ENCODE peak calls at places on chromosomes 12 and 14, in ten cellular contexts. N is spleen, R is cardiac muscle cell, F is IMR-90, M is prostate gland, L is fibroblast of lung, P is heart right ventricle, I is pancreas, U is colonic mucosa, E is neural progenitor cell. V is an unnamed sample.

GRCh38 chr14:101620039-101620788 is 58.9 kb downstream of the DIO3 start:
- DNase-seq in N (peak; percentile 59), R (no peak), F (no peak), M (no peak), L (no peak), P (no peak), I (peak; percentile 42), U (no peak), E (no peak), V (peak; percentile 72)

GRCh38 chr14:23578560-23579310 is at the start of gene JPH4:
- DNase-seq in N (no peak), R (no peak), F (no peak), M (no peak), L (no peak), P (no peak), I (no peak), U (no peak), E (peak; percentile 79), V (no peak)

GRCh38 chr12:93624595-93625294 is 52.3 kb downstream of the SOCS2 start:
- DNase-seq in N (no peak), R (peak; percentile 87), F (peak; percentile 98), M (no peak), L (peak; percentile 96), P (no peak), I (no peak), U (no peak), E (no peak), V (no peak)

GRCh38 chr14:88228519-88229236 is 94.4 kb downstream of the KCNK10 start:
- DNase-seq in N (no peak), R (no peak), F (no peak), M (no peak), L (no peak), P (no peak), I (no peak), U (no peak), E (no peak), V (no peak)

GRCh38 chr12:113322353-113322752 is 12.6 kb downstream of the SLC8B1 start:
- DNase-seq in N (no peak), R (peak; percentile 52), F (peak; percentile 90), M (no peak), L (peak; percentile 50), P (no peak), I (no peak), U (no peak), E (no peak), V (no peak)

GRCh38 chr14:56422703-56423213 is 156.8 kb upstream of the TMEM260 start:
- DNase-seq in N (no peak), R (peak; percentile 92), F (peak; percentile 79), M (peak; percentile 93), L (peak; percentile 87), P (peak; percentile 61), I (peak; percentile 61), U (peak; percentile 42), E (peak; percentile 56), V (no peak)

GRCh38 chr14:59829941-59830734 is 40.4 kb downstream of the RTN1 start:
- DNase-seq in N (no peak), R (peak; percentile 4), F (no peak), M (no peak), L (no peak), P (no peak), I (no peak), U (no peak), E (no peak), V (no peak)

GRCh38 chr12:66065623-66066022 is 64.9 kb downstream of the LLPH start:
- DNase-seq in N (no peak), R (peak; percentile 18), F (peak; percentile 49), M (no peak), L (no peak), P (no peak), I (no peak), U (no peak), E (no peak), V (no peak)

GRCh38 chr12:27970391-27970980 is 2.0 kb downstream of the PTHLH start:
- DNase-seq in N (peak; percentile 73), R (peak; percentile 67), F (peak; percentile 29), M (no peak), L (peak; percentile 35), P (peak; percentile 13), I (no peak), U (no peak), E (peak; percentile 74), V (no peak)

GRCh38 chr12:16939871-16940306 is 333.9 kb upstream of the LMO3 start:
- DNase-seq in N (no peak), R (peak; percentile 57), F (peak; percentile 8), M (no peak), L (peak; percentile 2), P (no peak), I (no peak), U (peak; percentile 62), E (peak; percentile 81), V (no peak)

GRCh38 chr14:85528882-85529585 is 910 bp upstream of the FLRT2 start:
- DNase-seq in N (no peak), R (peak; percentile 77), F (peak; percentile 72), M (no peak), L (peak; percentile 70), P (no peak), I (peak; percentile 54), U (no peak), E (peak; percentile 48), V (no peak)

DNA sequence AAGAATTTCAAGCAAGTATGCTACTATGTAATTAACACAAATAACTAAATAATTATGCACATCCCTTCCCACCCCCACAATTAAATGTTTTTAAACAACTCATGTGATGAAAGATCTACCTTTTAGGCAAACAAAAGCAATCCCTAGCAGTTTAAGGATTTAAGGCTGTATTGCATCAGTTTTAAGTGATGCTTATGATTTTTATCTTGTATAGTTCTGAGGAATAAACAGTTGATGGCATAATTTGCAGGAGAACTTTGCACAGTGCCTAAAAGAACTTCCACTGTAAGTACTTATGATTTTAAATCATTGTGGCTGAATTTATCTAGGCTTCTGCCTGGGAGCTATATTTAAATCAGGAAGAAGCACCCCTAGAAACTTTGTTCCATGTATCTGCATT is 388.7 kb downstream of the BCAT1 start:
- DNase-seq in N (no peak), R (no peak), F (peak; percentile 35), M (no peak), L (peak; percentile 51), P (no peak), I (no peak), U (no peak), E (no peak), V (no peak)
- H3K4me3 ChIP-seq in N (no peak overlapping the region), R (peak overlapping the region; percentile 94), F (no peak overlapping the region), M (no peak overlapping the region), L (peak overlapping the region; percentile 92), P (peak overlapping the region; percentile 67), I (no peak overlapping the region), U (no peak overlapping the region), E (no peak overlapping the region), V (peak overlapping the region; percentile 83)

GRCh38 chr12:99959549-99960170 is 25.1 kb downstream of the ANKS1B start:
- DNase-seq in N (no peak), R (peak; percentile 67), F (no peak), M (no peak), L (peak; percentile 12), P (no peak), I (no peak), U (no peak), E (no peak), V (no peak)

GRCh38 chr12:99957866-99958466 is 26.8 kb downstream of the ANKS1B start:
- DNase-seq in N (no peak), R (peak; percentile 11), F (no peak), M (no peak), L (no peak), P (no peak), I (no peak), U (no peak), E (no peak), V (no peak)

GRCh38 chr12:99954724-99955123 is 30.0 kb downstream of the ANKS1B start:
- DNase-seq in N (no peak), R (no peak), F (no peak), M (no peak), L (no peak), P (no peak), I (no peak), U (no peak), E (peak; percentile 3), V (no peak)

DNA sequence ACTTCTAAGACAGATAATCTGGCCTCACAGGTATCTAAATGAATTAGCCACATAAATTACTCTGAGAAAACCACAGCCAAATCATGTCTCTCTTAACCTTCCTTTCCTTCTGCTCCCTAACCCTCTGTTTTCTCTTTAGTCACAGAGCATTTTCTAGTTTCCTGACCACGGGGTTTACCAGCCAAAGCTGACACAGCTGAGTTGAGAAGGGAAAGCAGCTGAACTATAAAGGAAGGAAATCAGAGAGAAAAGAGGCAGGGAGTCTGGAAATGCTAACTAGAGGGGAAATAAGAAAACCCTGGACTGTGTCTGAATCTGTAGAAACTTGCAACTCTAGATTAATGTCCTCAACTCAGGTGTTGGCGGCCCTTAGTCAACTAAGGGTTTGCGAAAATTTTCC is 24.4 kb downstream of the ANKS1B start:
- DNase-seq in N (no peak), R (peak; percentile 34), F (no peak), M (no peak), L (no peak), P (no peak), I (no peak), U (no peak), E (no peak), V (no peak)
- H3K27ac ChIP-seq in N (no peak overlapping the region), R (no peak overlapping the region), F (no peak overlapping the region), M (no peak overlapping the region), L (no peak overlapping the region), P (no peak overlapping the region), I (no peak overlapping the region), U (no peak overlapping the region), E (no peak overlapping the region), V (no peak overlapping the region)

GRCh38 chr14:100076133-100076532 is 10.9 kb downstream of the EVL start:
- DNase-seq in N (no peak), R (peak; percentile 25), F (peak; percentile 40), M (no peak), L (peak; percentile 14), P (no peak), I (no peak), U (no peak), E (peak; percentile 7), V (no peak)
- TF ChIP-seq CTCF in N (peak; percentile 61), R (peak; percentile 31), F (peak; percentile 27), M (no peak), L (no peak), P (peak; percentile 15), I (no peak), U (no peak), E (peak; percentile 13), V (no peak)

GRCh38 chr12:131413471-131413870 is 297.4 kb upstream of the SFSWAP start:
- DNase-seq in N (peak; percentile 28), R (no peak), F (no peak), M (no peak), L (no peak), P (no peak), I (no peak), U (no peak), E (no peak), V (no peak)

GRCh38 chr12:131408036-131408365 is 302.9 kb upstream of the SFSWAP start:
- DNase-seq in N (peak; percentile 47), R (no peak), F (no peak), M (no peak), L (no peak), P (no peak), I (no peak), U (no peak), E (no peak), V (no peak)

GRCh38 chr12:131415781-131416180 is 295.1 kb upstream of the SFSWAP start:
- DNase-seq in N (no peak), R (no peak), F (no peak), M (no peak), L (no peak), P (no peak), I (no peak), U (no peak), E (peak; percentile 16), V (no peak)

GRCh38 chr12:131408484-131408883 is 302.4 kb upstream of the SFSWAP start:
- DNase-seq in N (peak; percentile 22), R (no peak), F (no peak), M (no peak), L (no peak), P (no peak), I (no peak), U (no peak), E (no peak), V (no peak)

GRCh38 chr12:131413006-131413405 is 297.9 kb upstream of the SFSWAP start:
- DNase-seq in N (peak; percentile 25), R (no peak), F (no peak), M (no peak), L (no peak), P (no peak), I (no peak), U (no peak), E (no peak), V (no peak)
- H3K4me3 ChIP-seq in N (no peak overlapping the region), R (no peak overlapping the region), F (no peak overlapping the region), M (no peak overlapping the region), L (no peak overlapping the region), P (no peak overlapping the region), I (no peak overlapping the region), U (no peak overlapping the region), E (no peak overlapping the region), V (no peak overlapping the region)